ENCODE peak calls at places on chromosomes 7 and 10, in eight cellular contexts. One of them, this sample, is unnamed.

GRCh38 chr7:3162286-3162685 is 118.6 kb upstream of the CARD11 start:
- DNase-seq in WERI-Rb-1: peak; percentile 58
- DNase-seq in adrenal gland: no peak
- DNase-seq in SK-N-SH: peak; percentile 57
- DNase-seq in body of pancreas: no peak
- DNase-seq in GM23338: peak; percentile 65
- DNase-seq in thoracic aorta: no peak
- DNase-seq in prostate gland: no peak
- DNase-seq in this sample: no peak

GRCh38 chr10:497289-497688 is 192.2 kb downstream of the DIP2C start:
- DNase-seq in SK-N-SH: no peak
- DNase-seq in GM23338: no peak
- DNase-seq in WERI-Rb-1: no peak
- DNase-seq in body of pancreas: no peak
- DNase-seq in thoracic aorta: no peak
- DNase-seq in prostate gland: no peak
- DNase-seq in adrenal gland: peak; percentile 18
- DNase-seq in this sample: no peak

GRCh38 chr10:88901610-88902327 is 21.7 kb downstream of the STAMBPL1 start:
- DNase-seq in adrenal gland: no peak
- DNase-seq in prostate gland: no peak
- DNase-seq in SK-N-SH: no peak
- DNase-seq in GM23338: no peak
- DNase-seq in thoracic aorta: no peak
- DNase-seq in body of pancreas: no peak
- DNase-seq in WERI-Rb-1: no peak
- DNase-seq in this sample: peak; percentile 94

GRCh38 chr10:91210435-91210834 is 10.0 kb upstream of the PCGF5 start:
- DNase-seq in thoracic aorta: no peak
- DNase-seq in adrenal gland: peak; percentile 32
- DNase-seq in prostate gland: no peak
- DNase-seq in GM23338: no peak
- DNase-seq in WERI-Rb-1: no peak
- DNase-seq in body of pancreas: peak; percentile 50
- DNase-seq in SK-N-SH: peak; percentile 41
- DNase-seq in this sample: no peak

GRCh38 chr7:39811161-39811614 is 138.9 kb upstream of the CDK13 start:
- DNase-seq in body of pancreas: no peak
- DNase-seq in WERI-Rb-1: no peak
- DNase-seq in adrenal gland: no peak
- DNase-seq in GM23338: no peak
- DNase-seq in prostate gland: no peak
- DNase-seq in thoracic aorta: no peak
- DNase-seq in SK-N-SH: peak; percentile 81
- DNase-seq in this sample: no peak

GRCh38 chr7:151799506-151799905 is 77.4 kb downstream of the PRKAG2 start:
- DNase-seq in SK-N-SH: no peak
- DNase-seq in WERI-Rb-1: no peak
- DNase-seq in GM23338: no peak
- DNase-seq in body of pancreas: no peak
- DNase-seq in thoracic aorta: no peak
- DNase-seq in prostate gland: no peak
- DNase-seq in adrenal gland: no peak
- DNase-seq in this sample: no peak

GRCh38 chr10:95423327-95424005 is 132.7 kb upstream of the PDLIM1 start:
- DNase-seq in prostate gland: no peak
- DNase-seq in GM23338: no peak
- DNase-seq in WERI-Rb-1: no peak
- DNase-seq in adrenal gland: no peak
- DNase-seq in thoracic aorta: no peak
- DNase-seq in body of pancreas: no peak
- DNase-seq in SK-N-SH: no peak
- DNase-seq in this sample: no peak

GRCh38 chr10:105797234-105797890 is 1156.3 kb downstream of the SORCS3 start:
- DNase-seq in WERI-Rb-1: no peak
- DNase-seq in GM23338: peak; percentile 69
- DNase-seq in prostate gland: no peak
- DNase-seq in SK-N-SH: peak; percentile 48
- DNase-seq in adrenal gland: no peak
- DNase-seq in body of pancreas: peak; percentile 25
- DNase-seq in thoracic aorta: no peak
- DNase-seq in this sample: peak; percentile 5

GRCh38 chr10:72337039-72337629 is 17.6 kb downstream of the DNAJB12 start:
- DNase-seq in adrenal gland: peak; percentile 94
- DNase-seq in GM23338: peak; percentile 76
- DNase-seq in prostate gland: peak; percentile 79
- DNase-seq in SK-N-SH: peak; percentile 84
- DNase-seq in thoracic aorta: peak; percentile 54
- DNase-seq in body of pancreas: peak; percentile 94
- DNase-seq in WERI-Rb-1: peak; percentile 72
- DNase-seq in this sample: no peak

GRCh38 chr10:32955790-32956189 is 2.2 kb downstream of the ITGB1 start:
- DNase-seq in WERI-Rb-1: no peak
- DNase-seq in prostate gland: no peak
- DNase-seq in GM23338: no peak
- DNase-seq in body of pancreas: no peak
- DNase-seq in thoracic aorta: no peak
- DNase-seq in SK-N-SH: no peak
- DNase-seq in adrenal gland: no peak
- DNase-seq in this sample: no peak

GRCh38 chr10:58237014-58237830 is 30.5 kb downstream of the IPMK start:
- DNase-seq in adrenal gland: no peak
- DNase-seq in WERI-Rb-1: no peak
- DNase-seq in prostate gland: no peak
- DNase-seq in thoracic aorta: no peak
- DNase-seq in GM23338: no peak
- DNase-seq in SK-N-SH: no peak
- DNase-seq in body of pancreas: no peak
- DNase-seq in this sample: no peak

DNA sequence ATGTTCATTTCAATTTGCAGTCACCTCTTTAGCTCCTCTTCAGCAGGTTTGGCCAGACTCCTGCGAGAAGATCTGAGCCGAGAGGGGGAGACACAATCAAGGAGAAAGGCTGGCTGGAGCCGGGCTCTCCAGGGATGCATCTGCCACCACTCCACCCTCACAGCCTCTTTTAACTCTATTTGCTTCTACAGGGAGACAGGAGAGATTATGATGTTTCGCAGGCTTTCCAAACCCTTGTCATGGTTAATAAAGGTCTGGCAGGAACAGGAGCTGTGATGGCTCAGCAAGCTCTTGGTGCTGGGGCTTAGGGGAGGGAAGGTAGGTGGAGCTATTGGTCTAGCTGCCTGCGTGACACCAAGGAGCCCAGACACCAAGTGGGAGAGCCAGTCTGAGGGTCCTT is 448.1 kb upstream of the PODXL start:
- DNase-seq in SK-N-SH: no peak
- DNase-seq in GM23338: peak; percentile 9
- DNase-seq in adrenal gland: no peak
- DNase-seq in body of pancreas: no peak
- DNase-seq in thoracic aorta: no peak
- DNase-seq in WERI-Rb-1: peak; percentile 79
- DNase-seq in prostate gland: peak; percentile 21
- DNase-seq in this sample: no peak
- H3K36me3 ChIP-seq in SK-N-SH: no peaks in the 10 kb centered on the region
- H3K36me3 ChIP-seq in GM23338: no peaks in the 10 kb centered on the region
- H3K36me3 ChIP-seq in adrenal gland: no peaks in the 10 kb centered on the region
- H3K36me3 ChIP-seq in body of pancreas: no peaks in the 10 kb centered on the region
- H3K36me3 ChIP-seq in thoracic aorta: no peaks in the 10 kb centered on the region
- H3K36me3 ChIP-seq in WERI-Rb-1: no peaks in the 10 kb centered on the region
- H3K36me3 ChIP-seq in prostate gland: no peaks in the 10 kb centered on the region
- H3K36me3 ChIP-seq in this sample: no peaks in the 10 kb centered on the region

DNA sequence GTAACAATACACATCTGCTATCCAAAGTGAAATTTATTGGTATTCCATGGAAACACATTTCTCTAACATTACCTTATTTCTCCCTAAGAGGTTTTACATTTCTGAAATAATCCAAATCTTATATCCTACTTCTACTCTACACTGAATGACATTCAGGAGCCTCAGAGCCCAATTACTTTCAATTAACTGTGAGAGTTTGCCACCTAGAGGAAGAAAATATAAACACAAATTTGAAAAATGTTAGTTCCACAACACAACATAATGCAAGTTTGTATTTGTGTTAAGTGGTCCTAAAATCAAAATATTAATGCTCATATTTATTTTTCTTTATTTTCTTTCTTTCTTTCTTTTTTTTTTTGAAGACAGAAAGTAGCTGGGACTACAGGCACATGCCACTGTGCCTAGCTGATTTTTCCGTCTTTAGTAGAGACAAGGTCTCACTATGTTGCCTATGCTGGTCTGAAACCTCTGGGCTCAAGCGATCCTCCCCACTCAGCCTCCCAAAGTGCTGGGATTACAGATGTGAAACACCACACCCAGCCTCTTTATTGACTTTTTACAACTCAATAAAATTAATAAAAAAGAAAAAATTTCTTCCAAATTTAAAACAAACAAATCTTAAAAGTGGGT is 46.0 kb downstream of the ATAD1 start:
- DNase-seq in WERI-Rb-1: no peak
- DNase-seq in thoracic aorta: no peak
- DNase-seq in SK-N-SH: peak; percentile 10
- DNase-seq in prostate gland: no peak
- DNase-seq in body of pancreas: no peak
- DNase-seq in adrenal gland: no peak
- DNase-seq in GM23338: peak; percentile 69
- DNase-seq in this sample: no peak
- H3K36me3 ChIP-seq in WERI-Rb-1: peaks cover 27% of the 10 kb centered on the region
- H3K36me3 ChIP-seq in thoracic aorta: peaks cover 8% of the 10 kb centered on the region
- H3K36me3 ChIP-seq in SK-N-SH: peaks cover 66% of the 10 kb centered on the region
- H3K36me3 ChIP-seq in prostate gland: no peaks in the 10 kb centered on the region
- H3K36me3 ChIP-seq in body of pancreas: peaks cover 3% of the 10 kb centered on the region
- H3K36me3 ChIP-seq in adrenal gland: no peaks in the 10 kb centered on the region
- H3K36me3 ChIP-seq in GM23338: no peaks in the 10 kb centered on the region
- H3K36me3 ChIP-seq in this sample: peaks cover 14% of the 10 kb centered on the region

DNA sequence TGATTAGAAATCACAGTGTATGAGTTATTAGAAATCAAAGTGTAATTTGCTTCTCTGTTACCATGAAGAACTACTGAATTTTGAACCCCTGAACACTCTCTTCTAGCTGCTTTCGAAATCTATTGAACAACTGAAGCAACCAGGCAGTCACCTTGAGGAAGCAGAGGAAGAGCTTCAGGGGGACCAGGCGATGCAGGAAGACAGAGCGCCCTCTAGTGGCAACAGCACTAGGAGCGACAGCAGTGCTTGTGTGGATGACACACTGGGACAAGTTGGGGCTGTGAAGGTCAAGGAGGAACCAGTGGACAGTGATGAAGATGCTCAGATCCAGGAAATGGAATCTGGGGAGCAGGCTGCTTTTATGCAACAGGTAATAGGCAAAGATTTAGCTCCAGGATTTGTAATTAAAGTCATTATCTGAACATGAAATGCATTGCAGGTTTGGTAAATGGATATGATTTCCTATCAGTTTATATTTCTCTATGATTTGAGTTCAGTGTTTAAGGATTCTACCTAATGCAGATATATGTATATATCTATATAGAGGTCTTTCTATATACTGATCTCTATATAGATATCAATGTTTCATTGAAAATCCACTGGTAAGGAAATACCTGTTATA is 170.7 kb downstream of the HDAC9 start:
- DNase-seq in prostate gland: peak; percentile 20
- DNase-seq in SK-N-SH: peak; percentile 53
- DNase-seq in GM23338: peak; percentile 92
- DNase-seq in adrenal gland: peak; percentile 84
- DNase-seq in WERI-Rb-1: peak; percentile 81
- DNase-seq in body of pancreas: peak; percentile 67
- DNase-seq in thoracic aorta: peak; percentile 46
- DNase-seq in this sample: peak; percentile 16
- H3K36me3 ChIP-seq in prostate gland: no peaks in the 10 kb centered on the region
- H3K36me3 ChIP-seq in SK-N-SH: peaks cover 59% of the 10 kb centered on the region
- H3K36me3 ChIP-seq in GM23338: no peaks in the 10 kb centered on the region
- H3K36me3 ChIP-seq in adrenal gland: no peaks in the 10 kb centered on the region
- H3K36me3 ChIP-seq in WERI-Rb-1: no peaks in the 10 kb centered on the region
- H3K36me3 ChIP-seq in body of pancreas: no peaks in the 10 kb centered on the region
- H3K36me3 ChIP-seq in thoracic aorta: no peaks in the 10 kb centered on the region
- H3K36me3 ChIP-seq in this sample: no peaks in the 10 kb centered on the region

DNA sequence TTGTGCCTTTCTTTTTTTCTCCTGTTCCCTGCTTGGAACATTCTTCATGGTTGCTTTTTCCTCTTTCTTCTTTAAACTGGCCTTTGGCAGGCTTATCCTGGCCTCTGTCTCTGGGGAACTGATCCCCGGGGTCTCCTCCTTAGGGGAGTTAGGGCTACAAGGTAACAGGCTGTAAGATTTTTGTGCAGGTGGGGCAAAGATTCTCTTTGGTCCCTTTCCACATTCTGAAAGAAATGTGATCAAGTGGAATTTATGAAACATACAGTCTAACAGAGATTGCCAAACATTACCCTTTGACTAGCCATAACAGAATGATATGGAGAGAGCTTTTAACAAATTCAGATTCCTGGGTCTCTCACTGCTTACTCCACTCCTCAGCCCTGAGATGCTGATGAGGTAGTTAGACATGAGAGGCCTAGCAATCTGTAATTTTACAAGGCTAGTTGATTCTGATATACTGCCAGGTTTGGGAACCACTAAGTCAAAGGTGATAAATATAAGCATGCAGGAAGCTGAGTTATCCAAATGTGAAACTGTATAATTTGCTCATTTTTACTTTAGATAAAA is 8.8 kb downstream of the ZCWPW1 start:
- DNase-seq in body of pancreas: no peak
- DNase-seq in SK-N-SH: no peak
- DNase-seq in thoracic aorta: no peak
- DNase-seq in GM23338: no peak
- DNase-seq in adrenal gland: no peak
- DNase-seq in prostate gland: no peak
- DNase-seq in WERI-Rb-1: no peak
- DNase-seq in this sample: no peak
- H3K36me3 ChIP-seq in body of pancreas: no peaks in the 10 kb centered on the region
- H3K36me3 ChIP-seq in SK-N-SH: no peaks in the 10 kb centered on the region
- H3K36me3 ChIP-seq in thoracic aorta: no peaks in the 10 kb centered on the region
- H3K36me3 ChIP-seq in GM23338: no peaks in the 10 kb centered on the region
- H3K36me3 ChIP-seq in adrenal gland: no peaks in the 10 kb centered on the region
- H3K36me3 ChIP-seq in prostate gland: no peaks in the 10 kb centered on the region
- H3K36me3 ChIP-seq in WERI-Rb-1: no peaks in the 10 kb centered on the region
- H3K36me3 ChIP-seq in this sample: no peaks in the 10 kb centered on the region

GRCh38 chr10:77789016-77789415 is 137.5 kb downstream of the DLG5 start:
- DNase-seq in prostate gland: no peak
- DNase-seq in WERI-Rb-1: no peak
- DNase-seq in thoracic aorta: no peak
- DNase-seq in SK-N-SH: no peak
- DNase-seq in body of pancreas: no peak
- DNase-seq in adrenal gland: peak; percentile 13
- DNase-seq in GM23338: no peak
- DNase-seq in this sample: no peak

GRCh38 chr10:77789861-77790260 is 136.7 kb downstream of the DLG5 start:
- DNase-seq in GM23338: no peak
- DNase-seq in prostate gland: no peak
- DNase-seq in body of pancreas: no peak
- DNase-seq in adrenal gland: peak; percentile 12
- DNase-seq in thoracic aorta: no peak
- DNase-seq in WERI-Rb-1: no peak
- DNase-seq in SK-N-SH: no peak
- DNase-seq in this sample: no peak

GRCh38 chr10:77792155-77792554 is 134.4 kb downstream of the DLG5 start:
- DNase-seq in GM23338: no peak
- DNase-seq in WERI-Rb-1: no peak
- DNase-seq in SK-N-SH: no peak
- DNase-seq in body of pancreas: no peak
- DNase-seq in thoracic aorta: no peak
- DNase-seq in adrenal gland: peak; percentile 9
- DNase-seq in prostate gland: no peak
- DNase-seq in this sample: no peak

GRCh38 chr10:77793831-77794230 is 132.7 kb downstream of the DLG5 start:
- DNase-seq in body of pancreas: no peak
- DNase-seq in GM23338: no peak
- DNase-seq in thoracic aorta: no peak
- DNase-seq in prostate gland: no peak
- DNase-seq in SK-N-SH: no peak
- DNase-seq in adrenal gland: no peak
- DNase-seq in WERI-Rb-1: no peak
- DNase-seq in this sample: no peak

GRCh38 chr10:77791506-77791905 is 135.0 kb downstream of the DLG5 start:
- DNase-seq in prostate gland: no peak
- DNase-seq in thoracic aorta: no peak
- DNase-seq in body of pancreas: no peak
- DNase-seq in GM23338: no peak
- DNase-seq in SK-N-SH: no peak
- DNase-seq in adrenal gland: peak; percentile 8
- DNase-seq in WERI-Rb-1: no peak
- DNase-seq in this sample: no peak
- H3K36me3 ChIP-seq in prostate gland: peaks cover 8% of the 10 kb centered on the region
- H3K36me3 ChIP-seq in thoracic aorta: peaks cover 62% of the 10 kb centered on the region
- H3K36me3 ChIP-seq in body of pancreas: peaks cover 11% of the 10 kb centered on the region
- H3K36me3 ChIP-seq in GM23338: no peaks in the 10 kb centered on the region
- H3K36me3 ChIP-seq in SK-N-SH: peaks cover 75% of the 10 kb centered on the region
- H3K36me3 ChIP-seq in adrenal gland: no peaks in the 10 kb centered on the region
- H3K36me3 ChIP-seq in WERI-Rb-1: peaks cover 65% of the 10 kb centered on the region
- H3K36me3 ChIP-seq in this sample: peaks cover 7% of the 10 kb centered on the region